ENCODE peak calls at places on chromosomes 11 and 22, in seven cellular contexts. Q is vagina, G is omental fat pad, A is pancreas, F is NCI-H1417, R is T-cell, X is posterior cingulate gyrus. S is an unnamed sample.

GRCh38 chr11:124676386-124676785 is 2.7 kb downstream of the SPA17 start:
- DNase-seq in Q (no peak), F (no peak), A (no peak), R (no peak), G (no peak), X (no peak), S (no peak)

GRCh38 chr11:11349870-11350325 is 3.2 kb downstream of the CSNK2A3 start:
- DNase-seq in Q (no peak), A (peak), G (no peak), X (no peak), F (no peak), R (no peak), S (no peak)

GRCh38 chr11:79331251-79331901 is 109.5 kb downstream of the TENM4 start:
- DNase-seq in Q (no peak), F (peak), A (no peak), R (no peak), G (no peak), X (no peak), S (no peak)

GRCh38 chr22:28600546-28601143 is 79.0 kb downstream of the TTC28 start:
- DNase-seq in G (no peak), X (no peak), Q (no peak), F (peak), R (no peak), A (no peak), S (peak)

GRCh38 chr11:126886085-126886484 is 114.5 kb downstream of the KIRREL3 start:
- DNase-seq in R (no peak), F (no peak), G (no peak), Q (no peak), A (no peak), X (no peak), S (no peak)

GRCh38 chr11:44575288-44575672 is 9.8 kb downstream of the CD82 start:
- DNase-seq in A (no peak), X (peak), R (no peak), F (no peak), Q (no peak), G (no peak), S (no peak)

GRCh38 chr11:6333112-6333511 is 12.8 kb upstream of the CAVIN3 start:
- DNase-seq in G (no peak), A (no peak), F (peak), X (no peak), Q (no peak), R (no peak), S (no peak)

GRCh38 chr11:68137833-68138232 is 16.6 kb upstream of the CHKA start:
- DNase-seq in F (no peak), R (no peak), X (no peak), Q (no peak), A (peak), G (no peak), S (no peak)

GRCh38 chr11:110857885-110858555 is 145.8 kb upstream of the ARHGAP20 start:
- DNase-seq in Q (no peak), A (no peak), F (no peak), X (no peak), R (no peak), G (no peak), S (no peak)

GRCh38 chr11:2139118-2139490 is at the start of gene IGF2:
- DNase-seq in Q (no peak), G (no peak), X (peak), A (no peak), F (no peak), R (no peak), S (no peak)

GRCh38 chr11:73463359-73463758 is 87.2 kb downstream of the RELT start:
- DNase-seq in A (no peak), G (no peak), R (no peak), X (no peak), F (no peak), Q (no peak), S (no peak)

GRCh38 chr22:40177738-40178416 is at the start of gene TNRC6B:
- DNase-seq in F (peak), Q (no peak), A (peak), R (peak), G (peak), X (peak), S (peak)

S was measured in MM.1S.